ENCODE peak calls at places on chromosomes 7 and 10, in five cellular contexts. R, Q, E, D and U are unnamed samples.
A peak's percentile ranks its signal among the peaks of the same experiment; 100 is the strongest.

GRCh38 chr7:114343949-114344708 is 70.5 kb upstream of the FOXP2 start:
- DNase-seq in R (no peak), Q (no peak), E (no peak), D (no peak), U (no peak)

GRCh38 chr10:9198611-9199010 is 1144.1 kb downstream of the GATA3 start:
- DNase-seq in R (peak; percentile 19), Q (no peak), E (no peak), D (no peak), U (peak; percentile 27)

GRCh38 chr7:138937484-138937883 is 43.7 kb downstream of the KIAA1549 start:
- DNase-seq in R (no peak), Q (no peak), E (no peak), D (no peak), U (no peak)

GRCh38 chr7:158023157-158023556 is 564.5 kb downstream of the PTPRN2 start:
- DNase-seq in R (no peak), Q (no peak), E (no peak), D (no peak), U (no peak)

GRCh38 chr7:43469051-43469450 is 113.9 kb upstream of the STK17A start:
- DNase-seq in R (no peak), Q (no peak), E (no peak), D (no peak), U (no peak)

GRCh38 chr7:86762129-86762528 is 118.4 kb downstream of the GRM3 start:
- DNase-seq in R (no peak), Q (no peak), E (no peak), D (no peak), U (no peak)

GRCh38 chr7:102432476-102433318 is 678 bp upstream of the ORAI2 start:
- DNase-seq in R (no peak), Q (no peak), E (no peak), D (no peak), U (no peak)

GRCh38 chr10:70678250-70678635 is 5.9 kb downstream of the ADAMTS14 start:
- DNase-seq in R (no peak), Q (no peak), E (no peak), D (no peak), U (no peak)

GRCh38 chr7:127907110-127907509 is 124.1 kb downstream of the LRRC4 start:
- DNase-seq in R (no peak), Q (no peak), E (no peak), D (no peak), U (no peak)

GRCh38 chr7:139635521-139636240 is 112.2 kb downstream of the CLEC2L start:
- DNase-seq in R (no peak), Q (no peak), E (no peak), D (no peak), U (no peak)

GRCh38 chr10:15579605-15580004 is 140.1 kb downstream of the ITGA8 start:
- DNase-seq in R (peak; percentile 57), Q (no peak), E (no peak), D (no peak), U (peak; percentile 18)

GRCh38 chr10:21180604-21181003 is 283.5 kb upstream of the NEBL start:
- DNase-seq in R (no peak), Q (no peak), E (no peak), D (no peak), U (no peak)

GRCh38 chr7:159010411-159010810 is 134.3 kb downstream of the VIPR2 start:
- DNase-seq in R (no peak), Q (no peak), E (no peak), D (no peak), U (no peak)

GRCh38 chr10:69742928-69743602 is 58.6 kb upstream of the COL13A1 start:
- DNase-seq in R (peak; percentile 51), Q (peak; percentile 55), E (no peak), D (peak; percentile 37), U (peak; percentile 59)

GRCh38 chr10:103273026-103273425 is 3.9 kb upstream of the INA start:
- DNase-seq in R (peak; percentile 97), Q (peak; percentile 16), E (peak; percentile 21), D (no peak), U (peak; percentile 93)

GRCh38 chr10:56116684-56117083 is 244.4 kb downstream of the ZWINT start:
- DNase-seq in R (no peak), Q (peak; percentile 9), E (no peak), D (no peak), U (no peak)
- TF ChIP-seq CTCF in R (no peak), Q (peak; percentile 47), E (no peak), D (no peak), U (no peak)

DNA sequence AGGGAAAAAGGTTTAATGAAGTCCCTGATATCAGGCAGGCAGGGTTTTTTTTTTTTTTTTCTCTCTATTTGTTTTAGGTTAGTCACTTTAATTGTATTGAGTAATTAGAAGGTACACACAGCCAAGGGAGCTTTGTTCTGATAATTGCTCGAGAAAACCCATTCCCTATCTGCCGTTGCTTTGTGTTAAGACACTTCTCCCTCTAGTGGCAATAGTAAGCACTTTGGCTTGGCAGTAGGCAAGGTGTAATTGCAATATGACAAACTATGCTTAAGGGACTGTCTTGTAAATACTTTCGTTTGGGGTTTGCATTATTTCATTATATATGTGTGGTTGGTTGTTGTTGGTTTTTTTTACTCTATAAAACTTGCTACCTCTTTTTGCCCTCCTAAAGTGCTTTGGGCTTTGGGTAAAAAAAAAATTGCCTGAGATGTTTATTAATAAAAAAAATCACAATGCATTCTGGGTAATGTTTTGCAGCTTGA is 113.4 kb downstream of the BTRC start:
- DNase-seq in R (peak; percentile 83), Q (peak; percentile 79), E (peak; percentile 20), D (peak; percentile 46), U (peak; percentile 81)
- H3K4me3 ChIP-seq in R (no peak overlapping the region), Q (no peak overlapping the region), E (no peak overlapping the region), D (no peak overlapping the region), U (no peak overlapping the region)

DNA sequence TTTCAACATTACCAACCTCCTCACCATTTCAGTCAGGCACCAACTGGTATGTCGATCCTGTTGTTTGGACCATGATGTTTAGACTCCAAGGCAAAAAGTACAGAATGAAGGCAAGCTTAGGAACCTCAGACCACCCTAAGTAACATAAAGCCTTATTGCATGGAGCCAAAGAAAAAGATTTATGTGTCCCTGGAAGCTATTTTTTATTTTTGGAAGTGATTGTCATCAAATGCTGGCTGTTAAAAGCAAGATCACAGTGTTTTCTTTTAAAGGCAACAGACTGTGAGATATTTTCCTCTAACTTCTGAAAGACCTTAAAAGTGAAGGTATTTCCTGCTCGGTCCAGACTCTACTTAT is 8.2 kb downstream of the ASB15 start:
- DNase-seq in R (no peak), Q (no peak), E (no peak), D (no peak), U (no peak)
- TF ChIP-seq CTCF in R (no peak), Q (no peak), E (no peak), D (no peak), U (no peak)

DNA sequence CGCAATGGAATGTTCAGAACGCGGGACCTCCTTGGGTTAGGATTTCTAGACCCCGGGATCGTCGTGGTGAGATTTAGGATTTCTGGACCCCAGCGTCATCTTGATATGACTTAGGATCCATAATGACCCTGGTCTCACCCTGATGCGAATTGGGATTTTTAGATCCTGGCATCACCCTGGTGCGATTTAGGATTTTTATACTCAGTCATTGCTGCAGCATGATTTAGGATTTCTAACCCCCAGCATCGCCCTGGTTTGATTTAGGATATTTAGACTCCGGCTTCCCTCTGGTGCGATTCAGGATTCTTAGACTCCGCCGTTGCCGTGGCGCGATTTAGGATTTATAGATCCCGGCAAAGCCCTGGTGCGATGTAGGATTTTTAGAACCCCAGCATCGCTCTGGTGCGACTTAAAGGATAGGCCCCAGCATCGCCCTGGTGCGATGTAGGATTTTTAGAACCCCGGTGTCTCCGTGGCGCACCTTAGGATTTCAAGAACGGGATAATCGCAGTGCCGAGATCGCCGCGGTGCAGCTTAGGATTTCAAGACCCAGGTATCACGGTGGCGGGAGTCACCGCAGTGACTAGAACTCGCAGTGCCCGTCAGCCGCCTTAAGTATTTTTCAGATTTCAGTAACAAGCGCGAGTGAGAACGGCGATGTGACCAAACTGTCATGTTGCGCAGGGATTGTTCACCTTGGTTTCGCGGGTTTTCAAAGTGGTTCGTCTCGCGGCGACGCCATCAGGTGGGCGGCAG is 812 bp downstream of the MEST start:
- DNase-seq in R (peak; percentile 12), Q (no peak), E (no peak), D (no peak), U (no peak)
- H3K4me3 ChIP-seq in R (peak overlapping the region; percentile 47), Q (peak overlapping the region; percentile 44), E (no peak overlapping the region), D (peak overlapping the region; percentile 40), U (peak overlapping the region; percentile 64)

DNA sequence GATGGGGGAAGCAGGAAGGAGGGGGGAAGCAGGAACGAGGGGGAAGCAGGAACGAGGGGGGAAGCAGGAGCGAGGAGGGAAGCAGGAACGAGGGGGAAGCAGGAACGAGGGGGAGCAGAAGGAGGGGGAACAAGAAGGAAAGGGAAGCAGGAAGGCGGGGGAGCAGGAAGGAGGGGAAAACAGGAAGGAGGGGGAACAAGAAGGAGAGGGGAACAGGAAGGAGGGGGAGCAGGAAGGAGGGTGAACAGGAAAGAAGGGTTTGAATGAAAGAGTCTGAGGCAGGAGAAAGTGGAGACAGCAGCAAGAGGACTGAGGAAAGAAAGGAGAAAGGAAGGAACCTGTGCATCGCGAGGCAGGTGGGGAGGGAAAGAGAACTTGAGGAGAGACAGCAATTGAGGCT is 256.6 kb downstream of the PTEN start:
- DNase-seq in R (no peak), Q (no peak), E (no peak), D (no peak), U (no peak)
- TF ChIP-seq CTCF in R (no peak), Q (no peak), E (no peak), D (no peak), U (no peak)

GRCh38 chr7:3722396-3722846 is 421.4 kb downstream of the SDK1 start:
- DNase-seq in R (peak; percentile 44), Q (peak; percentile 36), E (no peak), D (no peak), U (peak; percentile 20)
- H3K4me3 ChIP-seq in R (no peak overlapping the region), Q (no peak overlapping the region), E (no peak overlapping the region), D (no peak overlapping the region), U (no peak overlapping the region)

GRCh38 chr7:92847305-92847704 is 10.9 kb upstream of the CDK6 start:
- DNase-seq in R (no peak), Q (no peak), E (no peak), D (no peak), U (no peak)
- TF ChIP-seq CTCF in R (no peak), Q (no peak), E (no peak), D (no peak), U (no peak)

GRCh38 chr10:28880551-28880950 is 203.2 kb downstream of the BAMBI start:
- DNase-seq in R (peak; percentile 21), Q (no peak), E (no peak), D (no peak), U (peak; percentile 39)

GRCh38 chr10:28883741-28884443 is 206.6 kb downstream of the BAMBI start:
- DNase-seq in R (peak; percentile 34), Q (no peak), E (no peak), D (no peak), U (no peak)

GRCh38 chr10:28878236-28878970 is 201.1 kb downstream of the BAMBI start:
- DNase-seq in R (no peak), Q (no peak), E (no peak), D (peak; percentile 39), U (no peak)

GRCh38 chr10:28881483-28881882 is 204.2 kb downstream of the BAMBI start:
- DNase-seq in R (no peak), Q (no peak), E (no peak), D (no peak), U (no peak)

GRCh38 chr10:28879875-28880381 is 202.6 kb downstream of the BAMBI start:
- DNase-seq in R (peak; percentile 5), Q (no peak), E (no peak), D (no peak), U (no peak)
- H3K4me3 ChIP-seq in R (no peak overlapping the region), Q (no peak overlapping the region), E (no peak overlapping the region), D (no peak overlapping the region), U (no peak overlapping the region)